ENCODE peak calls at places on chromosomes 13 and 19, in nine cellular contexts. One of them, this sample, is unnamed.

GRCh38 chr13:96072392-96072791 is 17.5 kb upstream of the HS6ST3 start:
- DNase-seq in NCI-H345: no peak
- DNase-seq in Jurkat, Clone E6-1: no peak
- DNase-seq in posterior cingulate gyrus: no peak
- DNase-seq in stimulated activated CD4-positive, alpha-beta T cell treated with anti-CD3 and anti-CD28 coated beads, Interleukin-15, amount 100 ng/mL, for 1 hour: no peak
- DNase-seq in nephron progenitor cell: no peak
- DNase-seq in naive thymus-derived CD4-positive, alpha-beta T cell: no peak
- DNase-seq in fibroblast of the conjunctiva: no peak
- DNase-seq in activated CD4-positive, alpha-beta T cell treated with anti-CD3 and anti-CD28 coated beads for 24 hours: no peak
- DNase-seq in this sample: no peak

GRCh38 chr19:11437955-11438354 is 2.5 kb downstream of the PRKCSH start:
- DNase-seq in NCI-H345: no peak
- DNase-seq in Jurkat, Clone E6-1: no peak
- DNase-seq in posterior cingulate gyrus: no peak
- DNase-seq in stimulated activated CD4-positive, alpha-beta T cell treated with anti-CD3 and anti-CD28 coated beads, Interleukin-15, amount 100 ng/mL, for 1 hour: no peak
- DNase-seq in nephron progenitor cell: no peak
- DNase-seq in naive thymus-derived CD4-positive, alpha-beta T cell: no peak
- DNase-seq in fibroblast of the conjunctiva: no peak
- DNase-seq in activated CD4-positive, alpha-beta T cell treated with anti-CD3 and anti-CD28 coated beads for 24 hours: no peak
- DNase-seq in this sample: no peak

GRCh38 chr19:33266971-33267484 is 35.3 kb downstream of the CEBPA start:
- DNase-seq in NCI-H345: no peak
- DNase-seq in Jurkat, Clone E6-1: no peak
- DNase-seq in posterior cingulate gyrus: no peak
- DNase-seq in stimulated activated CD4-positive, alpha-beta T cell treated with anti-CD3 and anti-CD28 coated beads, Interleukin-15, amount 100 ng/mL, for 1 hour: no peak
- DNase-seq in nephron progenitor cell: no peak
- DNase-seq in naive thymus-derived CD4-positive, alpha-beta T cell: no peak
- DNase-seq in fibroblast of the conjunctiva: no peak
- DNase-seq in activated CD4-positive, alpha-beta T cell treated with anti-CD3 and anti-CD28 coated beads for 24 hours: no peak
- DNase-seq in this sample: no peak

GRCh38 chr19:10678813-10679212 is 22.4 kb upstream of the QTRT1 start:
- DNase-seq in NCI-H345: no peak
- DNase-seq in Jurkat, Clone E6-1: no peak
- DNase-seq in posterior cingulate gyrus: no peak
- DNase-seq in stimulated activated CD4-positive, alpha-beta T cell treated with anti-CD3 and anti-CD28 coated beads, Interleukin-15, amount 100 ng/mL, for 1 hour: no peak
- DNase-seq in nephron progenitor cell: no peak
- DNase-seq in naive thymus-derived CD4-positive, alpha-beta T cell: no peak
- DNase-seq in fibroblast of the conjunctiva: no peak
- DNase-seq in activated CD4-positive, alpha-beta T cell treated with anti-CD3 and anti-CD28 coated beads for 24 hours: no peak
- DNase-seq in this sample: no peak

GRCh38 chr13:99363949-99364348 is 56.8 kb upstream of the GPR183 start:
- DNase-seq in NCI-H345: no peak
- DNase-seq in Jurkat, Clone E6-1: no peak
- DNase-seq in posterior cingulate gyrus: no peak
- DNase-seq in stimulated activated CD4-positive, alpha-beta T cell treated with anti-CD3 and anti-CD28 coated beads, Interleukin-15, amount 100 ng/mL, for 1 hour: no peak
- DNase-seq in nephron progenitor cell: no peak
- DNase-seq in naive thymus-derived CD4-positive, alpha-beta T cell: no peak
- DNase-seq in fibroblast of the conjunctiva: no peak
- DNase-seq in activated CD4-positive, alpha-beta T cell treated with anti-CD3 and anti-CD28 coated beads for 24 hours: no peak
- DNase-seq in this sample: no peak

GRCh38 chr19:35120492-35120891 is 4.9 kb downstream of the FXYD3 start:
- DNase-seq in NCI-H345: no peak
- DNase-seq in Jurkat, Clone E6-1: no peak
- DNase-seq in posterior cingulate gyrus: no peak
- DNase-seq in stimulated activated CD4-positive, alpha-beta T cell treated with anti-CD3 and anti-CD28 coated beads, Interleukin-15, amount 100 ng/mL, for 1 hour: no peak
- DNase-seq in nephron progenitor cell: no peak
- DNase-seq in naive thymus-derived CD4-positive, alpha-beta T cell: no peak
- DNase-seq in fibroblast of the conjunctiva: peak; percentile 80
- DNase-seq in activated CD4-positive, alpha-beta T cell treated with anti-CD3 and anti-CD28 coated beads for 24 hours: no peak
- DNase-seq in this sample: no peak

GRCh38 chr19:12880551-12881171 is 588 bp downstream of the DNASE2 start:
- DNase-seq in NCI-H345: no peak
- DNase-seq in Jurkat, Clone E6-1: no peak
- DNase-seq in posterior cingulate gyrus: no peak
- DNase-seq in stimulated activated CD4-positive, alpha-beta T cell treated with anti-CD3 and anti-CD28 coated beads, Interleukin-15, amount 100 ng/mL, for 1 hour: no peak
- DNase-seq in nephron progenitor cell: peak; percentile 63
- DNase-seq in naive thymus-derived CD4-positive, alpha-beta T cell: no peak
- DNase-seq in fibroblast of the conjunctiva: no peak
- DNase-seq in activated CD4-positive, alpha-beta T cell treated with anti-CD3 and anti-CD28 coated beads for 24 hours: no peak
- DNase-seq in this sample: no peak

GRCh38 chr19:17209126-17210036 is 5.8 kb upstream of the USE1 start:
- DNase-seq in NCI-H345: peak; percentile 9
- DNase-seq in Jurkat, Clone E6-1: peak; percentile 73
- DNase-seq in posterior cingulate gyrus: no peak
- DNase-seq in stimulated activated CD4-positive, alpha-beta T cell treated with anti-CD3 and anti-CD28 coated beads, Interleukin-15, amount 100 ng/mL, for 1 hour: no peak
- DNase-seq in nephron progenitor cell: peak; percentile 91
- DNase-seq in naive thymus-derived CD4-positive, alpha-beta T cell: no peak
- DNase-seq in fibroblast of the conjunctiva: no peak
- DNase-seq in activated CD4-positive, alpha-beta T cell treated with anti-CD3 and anti-CD28 coated beads for 24 hours: no peak
- DNase-seq in this sample: peak; percentile 97

GRCh38 chr19:51001495-51001894 is at the start of gene KLK8:
- DNase-seq in NCI-H345: no peak
- DNase-seq in Jurkat, Clone E6-1: no peak
- DNase-seq in posterior cingulate gyrus: no peak
- DNase-seq in stimulated activated CD4-positive, alpha-beta T cell treated with anti-CD3 and anti-CD28 coated beads, Interleukin-15, amount 100 ng/mL, for 1 hour: no peak
- DNase-seq in nephron progenitor cell: no peak
- DNase-seq in naive thymus-derived CD4-positive, alpha-beta T cell: no peak
- DNase-seq in fibroblast of the conjunctiva: no peak
- DNase-seq in activated CD4-positive, alpha-beta T cell treated with anti-CD3 and anti-CD28 coated beads for 24 hours: no peak
- DNase-seq in this sample: no peak

GRCh38 chr19:3210347-3211017 is 14.0 kb upstream of the CELF5 start:
- DNase-seq in NCI-H345: peak; percentile 4
- DNase-seq in Jurkat, Clone E6-1: no peak
- DNase-seq in posterior cingulate gyrus: no peak
- DNase-seq in stimulated activated CD4-positive, alpha-beta T cell treated with anti-CD3 and anti-CD28 coated beads, Interleukin-15, amount 100 ng/mL, for 1 hour: peak; percentile 52
- DNase-seq in nephron progenitor cell: peak; percentile 73
- DNase-seq in naive thymus-derived CD4-positive, alpha-beta T cell: peak; percentile 42
- DNase-seq in fibroblast of the conjunctiva: no peak
- DNase-seq in activated CD4-positive, alpha-beta T cell treated with anti-CD3 and anti-CD28 coated beads for 24 hours: peak; percentile 57
- DNase-seq in this sample: peak; percentile 34

GRCh38 chr13:29946093-29946492 is 95.7 kb upstream of the UBL3 start:
- DNase-seq in NCI-H345: no peak
- DNase-seq in Jurkat, Clone E6-1: no peak
- DNase-seq in posterior cingulate gyrus: no peak
- DNase-seq in stimulated activated CD4-positive, alpha-beta T cell treated with anti-CD3 and anti-CD28 coated beads, Interleukin-15, amount 100 ng/mL, for 1 hour: no peak
- DNase-seq in nephron progenitor cell: no peak
- DNase-seq in naive thymus-derived CD4-positive, alpha-beta T cell: no peak
- DNase-seq in fibroblast of the conjunctiva: no peak
- DNase-seq in activated CD4-positive, alpha-beta T cell treated with anti-CD3 and anti-CD28 coated beads for 24 hours: no peak
- DNase-seq in this sample: no peak

GRCh38 chr13:40148742-40149141 is 493.3 kb downstream of the COG6 start:
- DNase-seq in NCI-H345: no peak
- DNase-seq in Jurkat, Clone E6-1: no peak
- DNase-seq in posterior cingulate gyrus: no peak
- DNase-seq in stimulated activated CD4-positive, alpha-beta T cell treated with anti-CD3 and anti-CD28 coated beads, Interleukin-15, amount 100 ng/mL, for 1 hour: no peak
- DNase-seq in nephron progenitor cell: no peak
- DNase-seq in naive thymus-derived CD4-positive, alpha-beta T cell: no peak
- DNase-seq in fibroblast of the conjunctiva: no peak
- DNase-seq in activated CD4-positive, alpha-beta T cell treated with anti-CD3 and anti-CD28 coated beads for 24 hours: no peak
- DNase-seq in this sample: no peak

GRCh38 chr13:110425444-110425780 is 118.3 kb downstream of the COL4A2 start:
- DNase-seq in NCI-H345: no peak
- DNase-seq in Jurkat, Clone E6-1: no peak
- DNase-seq in posterior cingulate gyrus: no peak
- DNase-seq in stimulated activated CD4-positive, alpha-beta T cell treated with anti-CD3 and anti-CD28 coated beads, Interleukin-15, amount 100 ng/mL, for 1 hour: no peak
- DNase-seq in nephron progenitor cell: no peak
- DNase-seq in naive thymus-derived CD4-positive, alpha-beta T cell: no peak
- DNase-seq in fibroblast of the conjunctiva: no peak
- DNase-seq in activated CD4-positive, alpha-beta T cell treated with anti-CD3 and anti-CD28 coated beads for 24 hours: no peak
- DNase-seq in this sample: no peak

GRCh38 chr13:29791997-29792775 is 58.2 kb downstream of the UBL3 start:
- DNase-seq in NCI-H345: no peak
- DNase-seq in Jurkat, Clone E6-1: no peak
- DNase-seq in posterior cingulate gyrus: no peak
- DNase-seq in stimulated activated CD4-positive, alpha-beta T cell treated with anti-CD3 and anti-CD28 coated beads, Interleukin-15, amount 100 ng/mL, for 1 hour: no peak
- DNase-seq in nephron progenitor cell: no peak
- DNase-seq in naive thymus-derived CD4-positive, alpha-beta T cell: no peak
- DNase-seq in fibroblast of the conjunctiva: no peak
- DNase-seq in activated CD4-positive, alpha-beta T cell treated with anti-CD3 and anti-CD28 coated beads for 24 hours: no peak
- DNase-seq in this sample: no peak

GRCh38 chr13:114112231-114112825 is 20.1 kb downstream of the RASA3 start:
- DNase-seq in NCI-H345: no peak
- DNase-seq in Jurkat, Clone E6-1: no peak
- DNase-seq in posterior cingulate gyrus: no peak
- DNase-seq in stimulated activated CD4-positive, alpha-beta T cell treated with anti-CD3 and anti-CD28 coated beads, Interleukin-15, amount 100 ng/mL, for 1 hour: no peak
- DNase-seq in nephron progenitor cell: no peak
- DNase-seq in naive thymus-derived CD4-positive, alpha-beta T cell: no peak
- DNase-seq in fibroblast of the conjunctiva: no peak
- DNase-seq in activated CD4-positive, alpha-beta T cell treated with anti-CD3 and anti-CD28 coated beads for 24 hours: no peak
- DNase-seq in this sample: no peak

GRCh38 chr19:6833166-6833790 is 54.1 kb upstream of the ADGRE1 start:
- DNase-seq in NCI-H345: no peak
- DNase-seq in Jurkat, Clone E6-1: no peak
- DNase-seq in posterior cingulate gyrus: no peak
- DNase-seq in stimulated activated CD4-positive, alpha-beta T cell treated with anti-CD3 and anti-CD28 coated beads, Interleukin-15, amount 100 ng/mL, for 1 hour: no peak
- DNase-seq in nephron progenitor cell: no peak
- DNase-seq in naive thymus-derived CD4-positive, alpha-beta T cell: no peak
- DNase-seq in fibroblast of the conjunctiva: no peak
- DNase-seq in activated CD4-positive, alpha-beta T cell treated with anti-CD3 and anti-CD28 coated beads for 24 hours: no peak
- DNase-seq in this sample: no peak

GRCh38 chr13:73077867-73078266 is 19.1 kb downstream of the KLF5 start:
- DNase-seq in NCI-H345: no peak
- DNase-seq in Jurkat, Clone E6-1: no peak
- DNase-seq in posterior cingulate gyrus: no peak
- DNase-seq in stimulated activated CD4-positive, alpha-beta T cell treated with anti-CD3 and anti-CD28 coated beads, Interleukin-15, amount 100 ng/mL, for 1 hour: no peak
- DNase-seq in nephron progenitor cell: no peak
- DNase-seq in naive thymus-derived CD4-positive, alpha-beta T cell: no peak
- DNase-seq in fibroblast of the conjunctiva: no peak
- DNase-seq in activated CD4-positive, alpha-beta T cell treated with anti-CD3 and anti-CD28 coated beads for 24 hours: no peak
- DNase-seq in this sample: no peak

GRCh38 chr19:39125199-39125553 is 410 bp upstream of the PAK4 start:
- DNase-seq in NCI-H345: no peak
- DNase-seq in Jurkat, Clone E6-1: no peak
- DNase-seq in posterior cingulate gyrus: no peak
- DNase-seq in stimulated activated CD4-positive, alpha-beta T cell treated with anti-CD3 and anti-CD28 coated beads, Interleukin-15, amount 100 ng/mL, for 1 hour: no peak
- DNase-seq in nephron progenitor cell: no peak
- DNase-seq in naive thymus-derived CD4-positive, alpha-beta T cell: no peak
- DNase-seq in fibroblast of the conjunctiva: no peak
- DNase-seq in activated CD4-positive, alpha-beta T cell treated with anti-CD3 and anti-CD28 coated beads for 24 hours: no peak
- DNase-seq in this sample: no peak

GRCh38 chr19:39401549-39402416 is 4.9 kb upstream of the ZFP36 start:
- DNase-seq in NCI-H345: no peak
- DNase-seq in Jurkat, Clone E6-1: no peak
- DNase-seq in posterior cingulate gyrus: no peak
- DNase-seq in stimulated activated CD4-positive, alpha-beta T cell treated with anti-CD3 and anti-CD28 coated beads, Interleukin-15, amount 100 ng/mL, for 1 hour: peak; percentile 75
- DNase-seq in nephron progenitor cell: no peak
- DNase-seq in naive thymus-derived CD4-positive, alpha-beta T cell: peak; percentile 91
- DNase-seq in fibroblast of the conjunctiva: no peak
- DNase-seq in activated CD4-positive, alpha-beta T cell treated with anti-CD3 and anti-CD28 coated beads for 24 hours: peak; percentile 53
- DNase-seq in this sample: no peak

GRCh38 chr13:60620611-60621395 is 223.8 kb downstream of the TDRD3 start:
- DNase-seq in NCI-H345: no peak
- DNase-seq in Jurkat, Clone E6-1: no peak
- DNase-seq in posterior cingulate gyrus: no peak
- DNase-seq in stimulated activated CD4-positive, alpha-beta T cell treated with anti-CD3 and anti-CD28 coated beads, Interleukin-15, amount 100 ng/mL, for 1 hour: no peak
- DNase-seq in nephron progenitor cell: no peak
- DNase-seq in naive thymus-derived CD4-positive, alpha-beta T cell: no peak
- DNase-seq in fibroblast of the conjunctiva: no peak
- DNase-seq in activated CD4-positive, alpha-beta T cell treated with anti-CD3 and anti-CD28 coated beads for 24 hours: no peak
- DNase-seq in this sample: no peak

GRCh38 chr19:35292986-35293732 is 1.2 kb downstream of the MAG start:
- DNase-seq in NCI-H345: no peak
- DNase-seq in Jurkat, Clone E6-1: no peak
- DNase-seq in posterior cingulate gyrus: no peak
- DNase-seq in stimulated activated CD4-positive, alpha-beta T cell treated with anti-CD3 and anti-CD28 coated beads, Interleukin-15, amount 100 ng/mL, for 1 hour: no peak
- DNase-seq in nephron progenitor cell: no peak
- DNase-seq in naive thymus-derived CD4-positive, alpha-beta T cell: no peak
- DNase-seq in fibroblast of the conjunctiva: no peak
- DNase-seq in activated CD4-positive, alpha-beta T cell treated with anti-CD3 and anti-CD28 coated beads for 24 hours: no peak
- DNase-seq in this sample: no peak

GRCh38 chr13:99386495-99386894 is 79.3 kb upstream of the GPR183 start:
- DNase-seq in NCI-H345: peak; percentile 69
- DNase-seq in Jurkat, Clone E6-1: no peak
- DNase-seq in posterior cingulate gyrus: no peak
- DNase-seq in stimulated activated CD4-positive, alpha-beta T cell treated with anti-CD3 and anti-CD28 coated beads, Interleukin-15, amount 100 ng/mL, for 1 hour: no peak
- DNase-seq in nephron progenitor cell: no peak
- DNase-seq in naive thymus-derived CD4-positive, alpha-beta T cell: no peak
- DNase-seq in fibroblast of the conjunctiva: no peak
- DNase-seq in activated CD4-positive, alpha-beta T cell treated with anti-CD3 and anti-CD28 coated beads for 24 hours: no peak
- DNase-seq in this sample: no peak

GRCh38 chr13:71459708-71460107 is 407.3 kb downstream of the DACH1 start:
- DNase-seq in NCI-H345: no peak
- DNase-seq in Jurkat, Clone E6-1: no peak
- DNase-seq in posterior cingulate gyrus: no peak
- DNase-seq in stimulated activated CD4-positive, alpha-beta T cell treated with anti-CD3 and anti-CD28 coated beads, Interleukin-15, amount 100 ng/mL, for 1 hour: no peak
- DNase-seq in nephron progenitor cell: no peak
- DNase-seq in naive thymus-derived CD4-positive, alpha-beta T cell: no peak
- DNase-seq in fibroblast of the conjunctiva: no peak
- DNase-seq in activated CD4-positive, alpha-beta T cell treated with anti-CD3 and anti-CD28 coated beads for 24 hours: no peak
- DNase-seq in this sample: no peak

GRCh38 chr19:5903054-5903501 is 512 bp downstream of the NDUFA11 start:
- DNase-seq in NCI-H345: no peak
- DNase-seq in Jurkat, Clone E6-1: no peak
- DNase-seq in posterior cingulate gyrus: no peak
- DNase-seq in stimulated activated CD4-positive, alpha-beta T cell treated with anti-CD3 and anti-CD28 coated beads, Interleukin-15, amount 100 ng/mL, for 1 hour: no peak
- DNase-seq in nephron progenitor cell: no peak
- DNase-seq in naive thymus-derived CD4-positive, alpha-beta T cell: no peak
- DNase-seq in fibroblast of the conjunctiva: no peak
- DNase-seq in activated CD4-positive, alpha-beta T cell treated with anti-CD3 and anti-CD28 coated beads for 24 hours: no peak
- DNase-seq in this sample: no peak

GRCh38 chr13:104011505-104012270 is 945.5 kb upstream of the SLC10A2 start:
- DNase-seq in NCI-H345: no peak
- DNase-seq in Jurkat, Clone E6-1: no peak
- DNase-seq in posterior cingulate gyrus: no peak
- DNase-seq in stimulated activated CD4-positive, alpha-beta T cell treated with anti-CD3 and anti-CD28 coated beads, Interleukin-15, amount 100 ng/mL, for 1 hour: no peak
- DNase-seq in nephron progenitor cell: peak; percentile 33
- DNase-seq in naive thymus-derived CD4-positive, alpha-beta T cell: no peak
- DNase-seq in fibroblast of the conjunctiva: no peak
- DNase-seq in activated CD4-positive, alpha-beta T cell treated with anti-CD3 and anti-CD28 coated beads for 24 hours: no peak
- DNase-seq in this sample: no peak

GRCh38 chr13:71460179-71460578 is 406.8 kb downstream of the DACH1 start:
- DNase-seq in NCI-H345: no peak
- DNase-seq in Jurkat, Clone E6-1: no peak
- DNase-seq in posterior cingulate gyrus: no peak
- DNase-seq in stimulated activated CD4-positive, alpha-beta T cell treated with anti-CD3 and anti-CD28 coated beads, Interleukin-15, amount 100 ng/mL, for 1 hour: no peak
- DNase-seq in nephron progenitor cell: no peak
- DNase-seq in naive thymus-derived CD4-positive, alpha-beta T cell: no peak
- DNase-seq in fibroblast of the conjunctiva: no peak
- DNase-seq in activated CD4-positive, alpha-beta T cell treated with anti-CD3 and anti-CD28 coated beads for 24 hours: no peak
- DNase-seq in this sample: no peak

GRCh38 chr13:113422790-113423189 is 30.5 kb downstream of the ADPRHL1 start:
- DNase-seq in NCI-H345: no peak
- DNase-seq in Jurkat, Clone E6-1: no peak
- DNase-seq in posterior cingulate gyrus: no peak
- DNase-seq in stimulated activated CD4-positive, alpha-beta T cell treated with anti-CD3 and anti-CD28 coated beads, Interleukin-15, amount 100 ng/mL, for 1 hour: no peak
- DNase-seq in nephron progenitor cell: no peak
- DNase-seq in naive thymus-derived CD4-positive, alpha-beta T cell: no peak
- DNase-seq in fibroblast of the conjunctiva: no peak
- DNase-seq in activated CD4-positive, alpha-beta T cell treated with anti-CD3 and anti-CD28 coated beads for 24 hours: no peak
- DNase-seq in this sample: no peak

GRCh38 chr13:51643114-51643881 is 59.0 kb downstream of the WDFY2 start:
- DNase-seq in NCI-H345: no peak
- DNase-seq in Jurkat, Clone E6-1: no peak
- DNase-seq in posterior cingulate gyrus: no peak
- DNase-seq in stimulated activated CD4-positive, alpha-beta T cell treated with anti-CD3 and anti-CD28 coated beads, Interleukin-15, amount 100 ng/mL, for 1 hour: no peak
- DNase-seq in nephron progenitor cell: no peak
- DNase-seq in naive thymus-derived CD4-positive, alpha-beta T cell: no peak
- DNase-seq in fibroblast of the conjunctiva: peak; percentile 87
- DNase-seq in activated CD4-positive, alpha-beta T cell treated with anti-CD3 and anti-CD28 coated beads for 24 hours: no peak
- DNase-seq in this sample: no peak

GRCh38 chr13:110499621-110500281 is 61.8 kb downstream of the RAB20 start:
- DNase-seq in NCI-H345: peak; percentile 96
- DNase-seq in Jurkat, Clone E6-1: no peak
- DNase-seq in posterior cingulate gyrus: no peak
- DNase-seq in stimulated activated CD4-positive, alpha-beta T cell treated with anti-CD3 and anti-CD28 coated beads, Interleukin-15, amount 100 ng/mL, for 1 hour: no peak
- DNase-seq in nephron progenitor cell: no peak
- DNase-seq in naive thymus-derived CD4-positive, alpha-beta T cell: no peak
- DNase-seq in fibroblast of the conjunctiva: no peak
- DNase-seq in activated CD4-positive, alpha-beta T cell treated with anti-CD3 and anti-CD28 coated beads for 24 hours: no peak
- DNase-seq in this sample: no peak